ENCODE peak calls at places on chromosomes 13 and 19, in five cellular contexts. One of them, this sample, is unnamed.

GRCh38 chr19:4829001-4829712 is 2.4 kb downstream of the TICAM1 start:
- DNase-seq in breast epithelium: no peak
- DNase-seq in neural crest cell: no peak
- DNase-seq in endothelial cell: no peak
- DNase-seq in cardiac fibroblast: no peak
- DNase-seq in this sample: no peak

GRCh38 chr19:29655648-29656335 is 9.5 kb upstream of the PLEKHF1 start:
- DNase-seq in endothelial cell: no peak
- DNase-seq in neural crest cell: no peak
- DNase-seq in breast epithelium: no peak
- DNase-seq in cardiac fibroblast: no peak
- DNase-seq in this sample: no peak

GRCh38 chr13:30898721-30899188 is 7.3 kb upstream of the MEDAG start:
- DNase-seq in cardiac fibroblast: peak
- DNase-seq in breast epithelium: no peak
- DNase-seq in neural crest cell: no peak
- DNase-seq in endothelial cell: peak
- DNase-seq in this sample: no peak

GRCh38 chr13:113777311-113778260 is 18.6 kb downstream of the TMEM255B start:
- DNase-seq in endothelial cell: peak
- DNase-seq in breast epithelium: no peak
- DNase-seq in cardiac fibroblast: no peak
- DNase-seq in neural crest cell: peak
- DNase-seq in this sample: peak

GRCh38 chr13:25901460-25902376 is 150.1 kb downstream of the SHISA2 start:
- DNase-seq in breast epithelium: no peak
- DNase-seq in endothelial cell: no peak
- DNase-seq in cardiac fibroblast: peak
- DNase-seq in neural crest cell: no peak
- DNase-seq in this sample: no peak

GRCh38 chr13:109567315-109567714 is 219.1 kb downstream of the IRS2 start:
- DNase-seq in breast epithelium: no peak
- DNase-seq in cardiac fibroblast: peak
- DNase-seq in endothelial cell: no peak
- DNase-seq in neural crest cell: no peak
- DNase-seq in this sample: no peak

GRCh38 chr13:109610517-109610916 is 175.9 kb downstream of the IRS2 start:
- DNase-seq in breast epithelium: no peak
- DNase-seq in neural crest cell: no peak
- DNase-seq in cardiac fibroblast: peak
- DNase-seq in endothelial cell: peak
- DNase-seq in this sample: no peak

GRCh38 chr13:105341256-105341655 is 1194.2 kb downstream of the EFNB2 start:
- DNase-seq in cardiac fibroblast: no peak
- DNase-seq in breast epithelium: no peak
- DNase-seq in endothelial cell: no peak
- DNase-seq in neural crest cell: no peak
- DNase-seq in this sample: no peak

GRCh38 chr19:18785179-18786124 is 5.7 kb downstream of the COMP start:
- DNase-seq in neural crest cell: peak
- DNase-seq in cardiac fibroblast: peak
- DNase-seq in breast epithelium: no peak
- DNase-seq in endothelial cell: peak
- DNase-seq in this sample: peak

GRCh38 chr13:29496241-29496712 is 99.2 kb downstream of the SLC7A1 start:
- DNase-seq in breast epithelium: no peak
- DNase-seq in cardiac fibroblast: no peak
- DNase-seq in neural crest cell: no peak
- DNase-seq in endothelial cell: no peak
- DNase-seq in this sample: no peak

GRCh38 chr19:52691737-52692136 is 43.1 kb downstream of the ZNF611 start:
- DNase-seq in neural crest cell: no peak
- DNase-seq in breast epithelium: no peak
- DNase-seq in endothelial cell: no peak
- DNase-seq in cardiac fibroblast: no peak
- DNase-seq in this sample: no peak

GRCh38 chr13:98476106-98476505 is 100.8 kb downstream of the STK24 start:
- DNase-seq in endothelial cell: no peak
- DNase-seq in breast epithelium: no peak
- DNase-seq in cardiac fibroblast: peak
- DNase-seq in neural crest cell: no peak
- DNase-seq in this sample: no peak

GRCh38 chr19:447816-448546 is 12.9 kb downstream of the SHC2 start:
- DNase-seq in breast epithelium: no peak
- DNase-seq in cardiac fibroblast: no peak
- DNase-seq in neural crest cell: no peak
- DNase-seq in endothelial cell: no peak
- DNase-seq in this sample: no peak

GRCh38 chr13:102903659-102904407 is 58.0 kb downstream of the ERCC5 start:
- DNase-seq in cardiac fibroblast: peak
- DNase-seq in neural crest cell: peak
- DNase-seq in breast epithelium: no peak
- DNase-seq in endothelial cell: peak
- DNase-seq in this sample: no peak
- TF ChIP-seq CTCF in cardiac fibroblast: peak
- TF ChIP-seq CTCF in neural crest cell: peak
- TF ChIP-seq CTCF in breast epithelium: peak
- TF ChIP-seq CTCF in endothelial cell: peak
- TF ChIP-seq CTCF in this sample: no peak

GRCh38 chr19:16386619-16387240 is 62.1 kb downstream of the KLF2 start:
- DNase-seq in endothelial cell: peak
- DNase-seq in breast epithelium: no peak
- DNase-seq in cardiac fibroblast: peak
- DNase-seq in neural crest cell: peak
- DNase-seq in this sample: no peak
- TF ChIP-seq CTCF in endothelial cell: peak
- TF ChIP-seq CTCF in breast epithelium: peak
- TF ChIP-seq CTCF in cardiac fibroblast: peak
- TF ChIP-seq CTCF in neural crest cell: peak
- TF ChIP-seq CTCF in this sample: no peak

GRCh38 chr13:49792550-49793324 is at the start of gene KPNA3:
- DNase-seq in endothelial cell: peak
- DNase-seq in neural crest cell: peak
- DNase-seq in breast epithelium: peak
- DNase-seq in cardiac fibroblast: peak
- DNase-seq in this sample: peak
- TF ChIP-seq CTCF in endothelial cell: no peak
- TF ChIP-seq CTCF in neural crest cell: no peak
- TF ChIP-seq CTCF in breast epithelium: no peak
- TF ChIP-seq CTCF in cardiac fibroblast: no peak
- TF ChIP-seq CTCF in this sample: no peak

DNA sequence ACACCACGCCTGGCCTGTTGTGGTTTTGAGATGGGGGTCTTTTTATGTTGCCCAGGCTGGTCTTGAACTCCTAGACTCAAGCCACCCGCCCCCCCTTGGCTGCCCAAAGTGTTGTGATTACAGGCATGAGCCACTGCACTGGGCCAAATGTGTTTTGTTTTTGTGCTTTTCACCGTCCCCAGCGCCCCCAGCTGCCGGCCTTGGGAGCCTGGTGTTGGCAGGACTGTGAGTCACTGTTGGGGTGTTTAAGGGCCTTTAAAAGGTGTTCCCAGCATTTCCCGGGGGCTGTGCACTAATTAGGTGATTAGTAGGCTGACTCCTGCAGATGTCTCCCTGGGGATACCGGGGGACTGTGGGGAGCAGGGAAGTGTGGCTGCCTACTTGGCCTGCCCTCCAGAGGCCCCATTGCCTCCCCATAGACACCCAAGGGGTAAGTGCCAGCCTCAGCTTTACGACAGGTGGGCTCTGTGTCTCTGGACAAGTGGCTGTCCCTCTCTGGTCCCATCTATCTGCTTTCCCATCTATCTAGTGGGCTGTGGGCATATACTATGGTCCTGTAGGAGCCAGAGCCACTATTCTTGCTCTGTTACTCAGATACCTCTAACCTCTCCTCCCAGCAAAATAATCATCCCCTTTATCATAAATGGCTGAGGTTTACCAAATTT is 11.8 kb upstream of the TLE5 start:
- DNase-seq in cardiac fibroblast: peak
- DNase-seq in breast epithelium: no peak
- DNase-seq in endothelial cell: no peak
- DNase-seq in neural crest cell: no peak
- DNase-seq in this sample: no peak
- TF ChIP-seq CTCF in cardiac fibroblast: peak
- TF ChIP-seq CTCF in breast epithelium: no peak
- TF ChIP-seq CTCF in endothelial cell: no peak
- TF ChIP-seq CTCF in neural crest cell: no peak
- TF ChIP-seq CTCF in this sample: no peak

DNA sequence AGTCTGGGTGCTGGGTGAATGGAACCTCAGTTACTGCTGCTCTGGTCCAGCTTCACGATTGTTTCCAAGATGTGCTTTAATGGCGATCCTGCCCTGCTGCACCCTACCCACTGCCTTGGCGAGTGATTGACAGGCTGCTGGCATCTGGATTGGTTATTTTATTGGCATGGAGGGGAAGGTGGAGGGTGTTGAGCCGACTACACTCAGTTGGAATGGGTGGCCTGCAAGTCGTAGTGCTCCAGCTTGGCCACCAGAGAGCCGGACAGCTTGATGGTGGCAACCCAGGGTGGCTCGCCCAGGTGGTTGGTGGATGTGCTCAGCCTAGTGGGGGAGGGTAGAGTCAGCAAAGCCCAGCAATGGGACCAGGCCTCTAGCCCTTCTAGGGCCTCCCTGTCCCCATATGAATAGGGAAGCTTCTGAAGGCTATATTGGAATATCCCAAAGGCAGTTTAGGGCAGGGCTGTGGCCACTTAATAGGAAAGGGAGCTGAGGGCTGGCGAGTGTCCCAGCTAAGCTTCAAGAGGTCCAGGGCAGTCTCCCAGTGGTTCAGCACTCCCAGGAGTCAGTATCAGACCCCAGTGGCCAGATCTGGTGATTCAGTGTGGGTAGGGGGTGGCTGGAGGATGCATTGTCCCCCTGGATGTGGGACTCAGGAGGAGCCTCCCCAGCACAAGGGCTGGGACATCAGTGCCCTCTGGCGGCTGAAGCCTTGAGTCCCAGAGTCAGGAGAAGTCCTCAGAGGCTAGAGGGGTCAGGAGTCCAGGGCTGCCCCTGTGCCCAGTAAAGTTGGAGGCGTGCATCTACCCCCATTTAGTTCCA is 3.4 kb downstream of the GGN start:
- DNase-seq in neural crest cell: no peak
- DNase-seq in endothelial cell: peak
- DNase-seq in cardiac fibroblast: peak
- DNase-seq in breast epithelium: no peak
- DNase-seq in this sample: no peak
- TF ChIP-seq CTCF in neural crest cell: peak
- TF ChIP-seq CTCF in endothelial cell: no peak
- TF ChIP-seq CTCF in cardiac fibroblast: peak
- TF ChIP-seq CTCF in breast epithelium: no peak
- TF ChIP-seq CTCF in this sample: no peak